ENCODE peak calls at places on chromosomes 3 and 15, in five cellular contexts. One of them, this sample, is unnamed.

GRCh38 chr3:107285197-107285596 is 92.0 kb upstream of the CCDC54 start:
- DNase-seq in fibroblast of lung: peak; percentile 25
- DNase-seq in GM12865: no peak
- DNase-seq in foreskin fibroblast: peak; percentile 19
- DNase-seq in body of pancreas: no peak
- DNase-seq in this sample: no peak

GRCh38 chr15:62549345-62549970 is 384.4 kb upstream of the C2CD4B start:
- DNase-seq in fibroblast of lung: peak; percentile 48
- DNase-seq in GM12865: peak; percentile 39
- DNase-seq in foreskin fibroblast: no peak
- DNase-seq in body of pancreas: peak; percentile 22
- DNase-seq in this sample: peak; percentile 42

GRCh38 chr3:52150357-52150756 is 3.9 kb downstream of the POC1A start:
- DNase-seq in fibroblast of lung: no peak
- DNase-seq in GM12865: no peak
- DNase-seq in foreskin fibroblast: no peak
- DNase-seq in body of pancreas: no peak
- DNase-seq in this sample: no peak

GRCh38 chr3:11200679-11200952 is 46.3 kb downstream of the HRH1 start:
- DNase-seq in fibroblast of lung: no peak
- DNase-seq in GM12865: no peak
- DNase-seq in foreskin fibroblast: no peak
- DNase-seq in body of pancreas: no peak
- DNase-seq in this sample: peak; percentile 58

GRCh38 chr15:32870240-32871033 is 152.6 kb downstream of the GREM1 start:
- DNase-seq in fibroblast of lung: peak; percentile 100
- DNase-seq in GM12865: peak; percentile 65
- DNase-seq in foreskin fibroblast: no peak
- DNase-seq in body of pancreas: no peak
- DNase-seq in this sample: peak; percentile 99

GRCh38 chr3:169354774-169355501 is 308.6 kb downstream of the MECOM start:
- DNase-seq in fibroblast of lung: no peak
- DNase-seq in GM12865: no peak
- DNase-seq in foreskin fibroblast: no peak
- DNase-seq in body of pancreas: no peak
- DNase-seq in this sample: no peak

GRCh38 chr3:109897734-109898133 is 560.4 kb upstream of the DPPA4 start:
- DNase-seq in fibroblast of lung: peak; percentile 4
- DNase-seq in GM12865: no peak
- DNase-seq in foreskin fibroblast: peak; percentile 7
- DNase-seq in body of pancreas: no peak
- DNase-seq in this sample: no peak

GRCh38 chr3:37255990-37256308 is 81.6 kb upstream of the LRRFIP2 start:
- DNase-seq in fibroblast of lung: no peak
- DNase-seq in GM12865: no peak
- DNase-seq in foreskin fibroblast: peak; percentile 48
- DNase-seq in body of pancreas: no peak
- DNase-seq in this sample: no peak

GRCh38 chr3:40324621-40325020 is 15.1 kb downstream of the EIF1B start:
- DNase-seq in fibroblast of lung: no peak
- DNase-seq in GM12865: no peak
- DNase-seq in foreskin fibroblast: no peak
- DNase-seq in body of pancreas: no peak
- DNase-seq in this sample: no peak

GRCh38 chr3:59908700-59909099 is 858.9 kb upstream of the CFAP20DC start:
- DNase-seq in fibroblast of lung: no peak
- DNase-seq in GM12865: no peak
- DNase-seq in foreskin fibroblast: no peak
- DNase-seq in body of pancreas: no peak
- DNase-seq in this sample: no peak

GRCh38 chr3:117537949-117538348 is 828.4 kb downstream of the TUSC7 start:
- DNase-seq in fibroblast of lung: no peak
- DNase-seq in GM12865: no peak
- DNase-seq in foreskin fibroblast: no peak
- DNase-seq in body of pancreas: no peak
- DNase-seq in this sample: no peak

GRCh38 chr3:141690366-141691072 is 47.6 kb upstream of the RNF7 start:
- DNase-seq in fibroblast of lung: no peak
- DNase-seq in GM12865: no peak
- DNase-seq in foreskin fibroblast: no peak
- DNase-seq in body of pancreas: no peak
- DNase-seq in this sample: no peak

GRCh38 chr3:39809181-39809994 is at the start of gene MYRIP:
- DNase-seq in fibroblast of lung: no peak
- DNase-seq in GM12865: peak; percentile 28
- DNase-seq in foreskin fibroblast: no peak
- DNase-seq in body of pancreas: peak; percentile 91
- DNase-seq in this sample: peak; percentile 7

GRCh38 chr3:174441588-174442316 is 417.4 kb upstream of the NAALADL2 start:
- DNase-seq in fibroblast of lung: peak; percentile 87
- DNase-seq in GM12865: no peak
- DNase-seq in foreskin fibroblast: no peak
- DNase-seq in body of pancreas: no peak
- DNase-seq in this sample: peak; percentile 95

GRCh38 chr3:12301031-12301430 is 12.2 kb downstream of the PPARG start:
- DNase-seq in fibroblast of lung: no peak
- DNase-seq in GM12865: no peak
- DNase-seq in foreskin fibroblast: no peak
- DNase-seq in body of pancreas: no peak
- DNase-seq in this sample: no peak

GRCh38 chr3:172140499-172141391 is 101.4 kb downstream of the FNDC3B start:
- DNase-seq in fibroblast of lung: peak; percentile 97
- DNase-seq in GM12865: no peak
- DNase-seq in foreskin fibroblast: peak; percentile 89
- DNase-seq in body of pancreas: peak; percentile 46
- DNase-seq in this sample: peak; percentile 98

GRCh38 chr3:135084404-135084803 is 289.3 kb downstream of the EPHB1 start:
- DNase-seq in fibroblast of lung: no peak
- DNase-seq in GM12865: no peak
- DNase-seq in foreskin fibroblast: peak; percentile 0
- DNase-seq in body of pancreas: no peak
- DNase-seq in this sample: peak; percentile 43

GRCh38 chr3:44584646-44585501 is at the start of gene ZNF660:
- DNase-seq in fibroblast of lung: peak; percentile 83
- DNase-seq in GM12865: peak; percentile 54
- DNase-seq in foreskin fibroblast: peak; percentile 37
- DNase-seq in body of pancreas: peak; percentile 25
- DNase-seq in this sample: peak; percentile 35

GRCh38 chr15:27833178-27833577 is 265.9 kb downstream of the OCA2 start:
- DNase-seq in fibroblast of lung: no peak
- DNase-seq in GM12865: no peak
- DNase-seq in foreskin fibroblast: no peak
- DNase-seq in body of pancreas: no peak
- DNase-seq in this sample: no peak

GRCh38 chr3:119418091-119418512 is 45.3 kb downstream of the TMEM39A start:
- DNase-seq in fibroblast of lung: no peak
- DNase-seq in GM12865: no peak
- DNase-seq in foreskin fibroblast: no peak
- DNase-seq in body of pancreas: no peak
- DNase-seq in this sample: no peak

GRCh38 chr3:113179235-113179829 is 32.0 kb upstream of the BOC start:
- DNase-seq in fibroblast of lung: no peak
- DNase-seq in GM12865: no peak
- DNase-seq in foreskin fibroblast: no peak
- DNase-seq in body of pancreas: no peak
- DNase-seq in this sample: peak; percentile 2

GRCh38 chr3:159635047-159635641 is 353.5 kb upstream of the IL12A start:
- DNase-seq in fibroblast of lung: peak; percentile 32
- DNase-seq in GM12865: no peak
- DNase-seq in foreskin fibroblast: peak; percentile 48
- DNase-seq in body of pancreas: no peak
- DNase-seq in this sample: peak; percentile 43

GRCh38 chr15:59632714-59633113 is 21.1 kb downstream of the GCNT3 start:
- DNase-seq in fibroblast of lung: no peak
- DNase-seq in GM12865: no peak
- DNase-seq in foreskin fibroblast: no peak
- DNase-seq in body of pancreas: no peak
- DNase-seq in this sample: no peak

GRCh38 chr3:38021196-38021595 is 8.2 kb downstream of the PLCD1 start:
- DNase-seq in fibroblast of lung: no peak
- DNase-seq in GM12865: no peak
- DNase-seq in foreskin fibroblast: no peak
- DNase-seq in body of pancreas: no peak
- DNase-seq in this sample: no peak

GRCh38 chr15:99371180-99372103 is 120.2 kb downstream of the LRRC28 start:
- DNase-seq in fibroblast of lung: peak; percentile 30
- DNase-seq in GM12865: peak; percentile 76
- DNase-seq in foreskin fibroblast: peak; percentile 5
- DNase-seq in body of pancreas: no peak
- DNase-seq in this sample: peak; percentile 82

GRCh38 chr3:68211637-68212036 is 557.2 kb upstream of the SUCLG2 start:
- DNase-seq in fibroblast of lung: no peak
- DNase-seq in GM12865: no peak
- DNase-seq in foreskin fibroblast: no peak
- DNase-seq in body of pancreas: no peak
- DNase-seq in this sample: no peak

GRCh38 chr3:68207327-68207726 is 552.9 kb upstream of the SUCLG2 start:
- DNase-seq in fibroblast of lung: no peak
- DNase-seq in GM12865: no peak
- DNase-seq in foreskin fibroblast: no peak
- DNase-seq in body of pancreas: no peak
- DNase-seq in this sample: no peak

GRCh38 chr3:68206524-68207117 is 552.2 kb upstream of the SUCLG2 start:
- DNase-seq in fibroblast of lung: no peak
- DNase-seq in GM12865: peak; percentile 2
- DNase-seq in foreskin fibroblast: no peak
- DNase-seq in body of pancreas: no peak
- DNase-seq in this sample: no peak
- TF ChIP-seq CTCF in fibroblast of lung: no peak
- TF ChIP-seq CTCF in GM12865: no peak
- TF ChIP-seq CTCF in foreskin fibroblast: no peak
- TF ChIP-seq CTCF in body of pancreas: no peak
- TF ChIP-seq CTCF in this sample: no peak

DNA sequence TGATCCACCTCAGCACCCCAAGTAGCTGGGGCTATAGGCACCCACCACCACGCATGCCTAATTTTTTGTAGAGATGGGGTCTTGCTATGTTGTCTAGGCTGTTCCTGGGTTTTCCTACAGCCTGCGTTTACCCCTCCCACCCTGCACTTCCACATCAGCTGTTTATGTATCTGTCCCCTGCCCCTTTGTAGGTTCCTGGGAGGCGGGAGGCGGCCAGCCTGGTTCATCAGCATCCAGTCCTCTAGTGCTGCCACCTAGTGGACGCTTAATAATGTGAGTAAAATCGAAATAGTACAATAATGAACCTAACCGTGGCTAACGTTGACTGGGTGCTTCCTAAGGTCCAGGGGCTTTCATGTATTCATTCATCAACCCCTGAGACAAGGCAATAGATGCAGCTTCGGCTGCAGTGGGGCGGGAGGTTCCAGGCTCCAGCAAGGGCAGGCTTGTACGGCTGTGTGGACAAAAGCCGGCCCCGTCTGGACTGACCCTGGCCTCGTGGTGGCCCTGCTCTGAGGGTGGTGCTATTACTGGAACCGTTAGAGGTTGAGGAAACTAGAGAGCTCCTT is 1.2 kb upstream of the LCTL start:
- DNase-seq in fibroblast of lung: peak; percentile 73
- DNase-seq in GM12865: peak; percentile 76
- DNase-seq in foreskin fibroblast: peak; percentile 35
- DNase-seq in body of pancreas: peak; percentile 54
- DNase-seq in this sample: peak; percentile 76
- TF ChIP-seq CTCF in fibroblast of lung: peak; percentile 70
- TF ChIP-seq CTCF in GM12865: peak; percentile 53
- TF ChIP-seq CTCF in foreskin fibroblast: peak; percentile 70
- TF ChIP-seq CTCF in body of pancreas: peak; percentile 58
- TF ChIP-seq CTCF in this sample: peak; percentile 67

GRCh38 chr3:111278961-111279360 is 207.3 kb downstream of the NECTIN3 start:
- DNase-seq in fibroblast of lung: no peak
- DNase-seq in GM12865: no peak
- DNase-seq in foreskin fibroblast: no peak
- DNase-seq in body of pancreas: no peak
- DNase-seq in this sample: no peak

GRCh38 chr3:111283165-111283564 is 211.5 kb downstream of the NECTIN3 start:
- DNase-seq in fibroblast of lung: no peak
- DNase-seq in GM12865: no peak
- DNase-seq in foreskin fibroblast: no peak
- DNase-seq in body of pancreas: no peak
- DNase-seq in this sample: no peak

GRCh38 chr3:111282024-111282423 is 210.4 kb downstream of the NECTIN3 start:
- DNase-seq in fibroblast of lung: no peak
- DNase-seq in GM12865: no peak
- DNase-seq in foreskin fibroblast: no peak
- DNase-seq in body of pancreas: no peak
- DNase-seq in this sample: no peak

GRCh38 chr3:111277226-111277625 is 205.6 kb downstream of the NECTIN3 start:
- DNase-seq in fibroblast of lung: peak; percentile 57
- DNase-seq in GM12865: no peak
- DNase-seq in foreskin fibroblast: peak; percentile 40
- DNase-seq in body of pancreas: no peak
- DNase-seq in this sample: peak; percentile 66
- TF ChIP-seq CTCF in fibroblast of lung: peak; percentile 41
- TF ChIP-seq CTCF in GM12865: no peak
- TF ChIP-seq CTCF in foreskin fibroblast: peak; percentile 25
- TF ChIP-seq CTCF in body of pancreas: no peak
- TF ChIP-seq CTCF in this sample: peak; percentile 48

GRCh38 chr3:58333206-58334012 is 717 bp downstream of the PXK start:
- DNase-seq in fibroblast of lung: peak; percentile 40
- DNase-seq in GM12865: peak; percentile 54
- DNase-seq in foreskin fibroblast: no peak
- DNase-seq in body of pancreas: peak; percentile 24
- DNase-seq in this sample: peak; percentile 42

GRCh38 chr3:58334013-58334321 is 1.3 kb downstream of the PXK start:
- DNase-seq in fibroblast of lung: no peak
- DNase-seq in GM12865: no peak
- DNase-seq in foreskin fibroblast: no peak
- DNase-seq in body of pancreas: no peak
- DNase-seq in this sample: no peak

GRCh38 chr3:58329922-58330413 is 2.7 kb upstream of the PXK start:
- DNase-seq in fibroblast of lung: no peak
- DNase-seq in GM12865: no peak
- DNase-seq in foreskin fibroblast: no peak
- DNase-seq in body of pancreas: no peak
- DNase-seq in this sample: no peak

GRCh38 chr3:58331593-58332152 is 1.0 kb upstream of the PXK start:
- DNase-seq in fibroblast of lung: no peak
- DNase-seq in GM12865: no peak
- DNase-seq in foreskin fibroblast: no peak
- DNase-seq in body of pancreas: no peak
- DNase-seq in this sample: no peak

GRCh38 chr3:58332575-58333179 is at the start of gene PXK:
- DNase-seq in fibroblast of lung: peak; percentile 74
- DNase-seq in GM12865: peak; percentile 88
- DNase-seq in foreskin fibroblast: peak; percentile 86
- DNase-seq in body of pancreas: peak; percentile 79
- DNase-seq in this sample: peak; percentile 68
- TF ChIP-seq CTCF in fibroblast of lung: no peak
- TF ChIP-seq CTCF in GM12865: no peak
- TF ChIP-seq CTCF in foreskin fibroblast: no peak
- TF ChIP-seq CTCF in body of pancreas: peak; percentile 33
- TF ChIP-seq CTCF in this sample: no peak

GRCh38 chr15:78873796-78874761 is 1.4 kb downstream of the MORF4L1 start:
- DNase-seq in fibroblast of lung: no peak
- DNase-seq in GM12865: peak; percentile 37
- DNase-seq in foreskin fibroblast: peak; percentile 9
- DNase-seq in body of pancreas: no peak
- DNase-seq in this sample: no peak
- TF ChIP-seq CTCF in fibroblast of lung: no peak
- TF ChIP-seq CTCF in GM12865: no peak
- TF ChIP-seq CTCF in foreskin fibroblast: no peak
- TF ChIP-seq CTCF in body of pancreas: no peak
- TF ChIP-seq CTCF in this sample: no peak

This sample was measured in fibroblast of the aortic adventitia.